ENCODE peak calls at places on chromosome 18, in seven cellular contexts. L is GM12864, A is IMR-90, N is body of pancreas, T is esophagus squamous epithelium, J is lower leg skin, G is psoas muscle. S is an unnamed sample.

GRCh38 chr18:67463829-67464228 is 52.7 kb downstream of the DSEL start:
- DNase-seq in L (no peak), A (no peak), N (no peak), T (no peak), J (no peak), G (no peak), S (peak; percentile 30)

GRCh38 chr18:55997156-55997561 is 409.2 kb upstream of the TCF4 start:
- DNase-seq in L (no peak), A (no peak), N (no peak), T (no peak), J (no peak), G (no peak), S (no peak)

GRCh38 chr18:34031810-34032209 is 192.9 kb downstream of the NOL4 start:
- DNase-seq in L (no peak), A (no peak), N (peak; percentile 15), T (no peak), J (no peak), G (no peak), S (peak; percentile 2)

GRCh38 chr18:68735498-68736343 is 20.8 kb upstream of the TMX3 start:
- DNase-seq in L (peak; percentile 25), A (peak; percentile 74), N (no peak), T (no peak), J (no peak), G (no peak), S (peak; percentile 76)

GRCh38 chr18:78688916-78689315 is 290.7 kb upstream of the SALL3 start:
- DNase-seq in L (no peak), A (no peak), N (no peak), T (no peak), J (no peak), G (no peak), S (no peak)

GRCh38 chr18:3524706-3525105 is 74.7 kb downstream of the TGIF1 start:
- DNase-seq in L (no peak), A (no peak), N (no peak), T (no peak), J (no peak), G (no peak), S (no peak)

GRCh38 chr18:46414863-46415262 is 242.2 kb downstream of the LOXHD1 start:
- DNase-seq in L (no peak), A (no peak), N (no peak), T (no peak), J (no peak), G (no peak), S (no peak)

GRCh38 chr18:43661570-43661969 is 384.3 kb upstream of the SYT4 start:
- DNase-seq in L (peak; percentile 13), A (peak; percentile 83), N (peak; percentile 12), T (no peak), J (no peak), G (no peak), S (peak; percentile 88)

GRCh38 chr18:35122586-35123224 is 81.5 kb downstream of the MAPRE2 start:
- DNase-seq in L (no peak), A (no peak), N (no peak), T (no peak), J (no peak), G (peak; percentile 77), S (no peak)

GRCh38 chr18:58272779-58273500 is 228.9 kb downstream of the NEDD4L start:
- DNase-seq in L (no peak), A (peak; percentile 56), N (no peak), T (no peak), J (no peak), G (no peak), S (no peak)

GRCh38 chr18:43965691-43966090 is 688.4 kb upstream of the SYT4 start:
- DNase-seq in L (no peak), A (peak; percentile 1), N (no peak), T (no peak), J (no peak), G (no peak), S (peak; percentile 25)

GRCh38 chr18:63741769-63742168 is 33.4 kb upstream of the SERPINB7 start:
- DNase-seq in L (no peak), A (peak; percentile 61), N (no peak), T (no peak), J (no peak), G (no peak), S (peak; percentile 64)

GRCh38 chr18:48940854-48941531 is 9.8 kb downstream of the SMAD7 start:
- DNase-seq in L (no peak), A (peak; percentile 45), N (no peak), T (no peak), J (no peak), G (no peak), S (no peak)

GRCh38 chr18:48935433-48935774 is 15.4 kb downstream of the SMAD7 start:
- DNase-seq in L (no peak), A (no peak), N (no peak), T (no peak), J (no peak), G (peak; percentile 58), S (no peak)

GRCh38 chr18:48939368-48940097 is 11.2 kb downstream of the SMAD7 start:
- DNase-seq in L (no peak), A (no peak), N (no peak), T (no peak), J (no peak), G (no peak), S (no peak)

GRCh38 chr18:48938827-48939367 is 11.9 kb downstream of the SMAD7 start:
- DNase-seq in L (no peak), A (no peak), N (no peak), T (no peak), J (no peak), G (no peak), S (no peak)

GRCh38 chr18:48937869-48938750 is 12.7 kb downstream of the SMAD7 start:
- DNase-seq in L (no peak), A (no peak), N (no peak), T (no peak), J (no peak), G (no peak), S (no peak)
- H3K4me3 ChIP-seq in L (no peak overlapping the region), A (no peak overlapping the region), N (no peak overlapping the region), T (no peak overlapping the region), J (no peak overlapping the region), G (no peak overlapping the region), S (no peak overlapping the region)

DNA sequence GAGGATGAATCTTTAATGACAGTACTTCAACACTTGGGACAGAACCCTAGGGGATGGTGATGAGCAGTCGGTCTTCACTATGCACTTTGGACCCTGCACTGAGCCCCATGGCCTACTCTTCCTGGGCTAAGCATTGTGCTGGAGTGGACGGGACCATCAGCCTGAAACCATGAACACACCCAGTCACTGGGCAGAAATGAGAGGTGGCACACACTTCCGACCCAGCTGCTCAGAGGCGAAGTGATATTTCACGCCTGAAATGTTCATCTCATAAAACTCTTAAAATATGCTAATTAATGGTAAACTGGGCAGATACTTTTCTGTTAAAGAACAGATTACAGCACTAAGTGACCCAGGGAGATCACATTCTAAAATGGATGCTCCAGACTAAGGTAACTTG is 150.3 kb upstream of the NDUFV2 start:
- DNase-seq in L (no peak), A (no peak), N (no peak), T (no peak), J (no peak), G (no peak), S (no peak)
- H3K4me3 ChIP-seq in L (no peak overlapping the region), A (no peak overlapping the region), N (no peak overlapping the region), T (no peak overlapping the region), J (no peak overlapping the region), G (no peak overlapping the region), S (no peak overlapping the region)

GRCh38 chr18:76824136-76824676 is 1.8 kb downstream of the ZNF236 start:
- DNase-seq in L (no peak), A (no peak), N (no peak), T (no peak), J (no peak), G (no peak), S (no peak)
- H3K4me3 ChIP-seq in L (peak overlapping the region; percentile 73), A (no peak overlapping the region), N (no peak overlapping the region), T (no peak overlapping the region), J (no peak overlapping the region), G (peak overlapping the region; percentile 84), S (peak overlapping the region; percentile 78)

GRCh38 chr18:28065793-28066186 is 111.1 kb downstream of the CDH2 start:
- DNase-seq in L (no peak), A (no peak), N (no peak), T (no peak), J (no peak), G (no peak), S (no peak)
- H3K4me3 ChIP-seq in L (no peak overlapping the region), A (no peak overlapping the region), N (no peak overlapping the region), T (no peak overlapping the region), J (no peak overlapping the region), G (no peak overlapping the region), S (no peak overlapping the region)

GRCh38 chr18:62584241-62585120 is 61.7 kb downstream of the ZCCHC2 start:
- DNase-seq in L (peak; percentile 73), A (peak; percentile 88), N (peak; percentile 86), T (peak; percentile 32), J (peak; percentile 85), G (peak; percentile 91), S (peak; percentile 88)

GRCh38 chr18:62585274-62586147 is 62.7 kb downstream of the ZCCHC2 start:
- DNase-seq in L (no peak), A (no peak), N (no peak), T (no peak), J (no peak), G (no peak), S (no peak)

GRCh38 chr18:62587689-62588088 is 64.9 kb downstream of the ZCCHC2 start:
- DNase-seq in L (no peak), A (no peak), N (no peak), T (no peak), J (no peak), G (no peak), S (no peak)

GRCh38 chr18:62586781-62587487 is 64.1 kb downstream of the ZCCHC2 start:
- DNase-seq in L (no peak), A (no peak), N (no peak), T (no peak), J (no peak), G (no peak), S (no peak)

DNA sequence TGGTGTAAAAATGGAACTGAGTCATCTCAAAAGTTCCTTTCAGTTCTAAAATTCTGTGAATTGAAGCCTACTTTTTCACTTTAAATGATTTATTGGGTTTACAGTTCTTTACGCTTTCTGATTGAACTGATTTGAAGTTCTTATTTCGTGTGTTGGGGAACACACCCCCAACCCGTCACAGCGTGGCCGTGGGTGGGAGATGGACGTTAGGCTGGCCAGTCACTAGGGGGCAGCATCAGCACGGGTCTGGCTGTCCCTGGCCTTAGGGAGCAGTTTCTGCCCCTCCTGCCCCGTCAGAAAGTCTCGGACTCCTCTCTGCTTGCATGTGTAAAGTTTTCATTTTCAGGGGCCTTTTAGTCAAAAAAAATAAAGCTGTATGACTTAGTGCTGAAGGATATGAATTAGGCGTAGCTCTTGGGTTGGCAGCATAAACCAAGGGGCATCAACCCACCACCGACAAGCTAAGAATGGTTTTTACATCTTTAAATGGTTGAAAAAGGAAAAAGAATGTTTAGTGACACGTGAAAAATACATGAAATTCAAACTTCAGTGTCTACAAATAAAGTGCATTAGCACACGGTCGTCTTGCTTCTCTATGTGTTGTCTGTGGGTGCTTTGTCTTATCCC is 63.4 kb downstream of the ZCCHC2 start:
- DNase-seq in L (peak; percentile 36), A (peak; percentile 69), N (peak; percentile 62), T (no peak), J (no peak), G (peak; percentile 86), S (peak; percentile 77)
- H3K4me3 ChIP-seq in L (no peak overlapping the region), A (no peak overlapping the region), N (no peak overlapping the region), T (no peak overlapping the region), J (no peak overlapping the region), G (no peak overlapping the region), S (no peak overlapping the region)

GRCh38 chr18:48059363-48060109 is 129.1 kb upstream of the SMAD2 start:
- DNase-seq in L (no peak), A (no peak), N (no peak), T (no peak), J (no peak), G (no peak), S (no peak)
- H3K4me3 ChIP-seq in L (no peak overlapping the region), A (no peak overlapping the region), N (no peak overlapping the region), T (no peak overlapping the region), J (no peak overlapping the region), G (no peak overlapping the region), S (no peak overlapping the region)

GRCh38 chr18:77000527-77000926 is 132.1 kb downstream of the MBP start:
- DNase-seq in L (no peak), A (peak; percentile 32), N (peak; percentile 57), T (no peak), J (no peak), G (peak; percentile 75), S (peak; percentile 41)
- H3K4me3 ChIP-seq in L (no peak overlapping the region), A (no peak overlapping the region), N (no peak overlapping the region), T (no peak overlapping the region), J (no peak overlapping the region), G (peak overlapping the region; percentile 43), S (peak overlapping the region; percentile 29)

S was measured in fibroblast of mammary gland.